ENCODE peak calls at places on chromosome 7, in four cellular contexts. T is NCI-H524, P is lower leg skin, O is HS-5. Z is an unnamed sample.

GRCh38 chr7:156474241-156474743 is 166.3 kb upstream of the RNF32 start:
- DNase-seq in T (no peak), O (no peak), P (no peak), Z (no peak)

GRCh38 chr7:142357953-142358520 is 100.2 kb upstream of the PRSS58 start:
- DNase-seq in T (peak), P (peak), O (no peak), Z (peak)

GRCh38 chr7:27237735-27238334 is 4.8 kb upstream of the EVX1 start:
- DNase-seq in O (peak), P (no peak), T (no peak), Z (peak)

GRCh38 chr7:25900245-25900644 is 251.8 kb upstream of the NFE2L3 start:
- DNase-seq in P (no peak), O (no peak), T (no peak), Z (no peak)

GRCh38 chr7:40346554-40346953 is 211.7 kb downstream of the SUGCT start:
- DNase-seq in P (no peak), O (no peak), T (no peak), Z (no peak)

GRCh38 chr7:2567663-2568238 is 9.0 kb downstream of the IQCE start:
- DNase-seq in O (no peak), T (no peak), P (no peak), Z (no peak)

GRCh38 chr7:142498364-142498763 is 240.5 kb upstream of the PRSS58 start:
- DNase-seq in P (no peak), O (no peak), T (no peak), Z (no peak)

GRCh38 chr7:73313521-73313906 is 4.9 kb upstream of the NSUN5 start:
- DNase-seq in T (no peak), P (no peak), O (no peak), Z (no peak)

GRCh38 chr7:101953248-101953819 is 135.9 kb downstream of the CUX1 start:
- DNase-seq in T (no peak), P (no peak), O (peak), Z (peak)

GRCh38 chr7:96238474-96238873 is 83.4 kb downstream of the SLC25A13 start:
- DNase-seq in T (no peak), P (no peak), O (no peak), Z (no peak)

GRCh38 chr7:81873559-81873958 is 103.7 kb upstream of the HGF start:
- DNase-seq in P (no peak), T (no peak), O (no peak), Z (no peak)

GRCh38 chr7:130263130-130263529 is 3.5 kb upstream of the CPA2 start:
- DNase-seq in P (no peak), O (no peak), T (no peak), Z (no peak)

GRCh38 chr7:81573128-81573527 is 196.7 kb downstream of the HGF start:
- DNase-seq in T (no peak), P (no peak), O (no peak), Z (no peak)

GRCh38 chr7:100580466-100581283 is 5.3 kb downstream of the LRCH4 start:
- DNase-seq in T (no peak), O (no peak), P (no peak), Z (no peak)

GRCh38 chr7:157250605-157251228 is 86.1 kb upstream of the DNAJB6 start:
- DNase-seq in P (no peak), O (no peak), T (no peak), Z (no peak)

GRCh38 chr7:74569501-74570075 is 87.9 kb upstream of the GTF2I start:
- DNase-seq in O (no peak), T (no peak), P (no peak), Z (no peak)

GRCh38 chr7:133139350-133139749 is 57.5 kb upstream of the CHCHD3 start:
- DNase-seq in P (no peak), O (no peak), T (no peak), Z (no peak)

GRCh38 chr7:123201901-123202300 is 2.1 kb upstream of the SLC13A1 start:
- DNase-seq in T (no peak), O (no peak), P (no peak), Z (no peak)

GRCh38 chr7:73483171-73483570 is 38.9 kb downstream of the BAZ1B start:
- DNase-seq in P (no peak), O (no peak), T (no peak), Z (no peak)

GRCh38 chr7:132228240-132228639 is 348.0 kb downstream of the PLXNA4 start:
- DNase-seq in P (no peak), O (no peak), T (no peak), Z (no peak)

GRCh38 chr7:128091106-128091505 is 59.9 kb upstream of the LRRC4 start:
- DNase-seq in T (no peak), P (no peak), O (no peak), Z (no peak)

GRCh38 chr7:29013931-29014330 is 55.8 kb upstream of the TRIL start:
- DNase-seq in T (no peak), P (no peak), O (no peak), Z (no peak)

GRCh38 chr7:139799586-139799985 is 21.8 kb upstream of the HIPK2 start:
- DNase-seq in O (no peak), P (no peak), T (no peak), Z (no peak)

GRCh38 chr7:55307123-55307916 is 57.8 kb upstream of the LANCL2 start:
- DNase-seq in T (no peak), O (no peak), P (no peak), Z (no peak)

GRCh38 chr7:151599401-151600227 is 79.9 kb upstream of the RHEB start:
- DNase-seq in T (no peak), P (no peak), O (peak), Z (peak)